ENCODE peak calls at places on chromosomes 1 and 21, in seven cellular contexts. One of them, this sample, is unnamed.

GRCh38 chr1:222798111-222798510 is 16.7 kb upstream of the DISP1 start:
- DNase-seq in heart left ventricle: no peak
- DNase-seq in RPMI8226: no peak
- DNase-seq in NCI-H1417: no peak
- DNase-seq in GM12892: no peak
- DNase-seq in GM23338: no peak
- DNase-seq in IMR-90: peak; percentile 79
- DNase-seq in this sample: no peak

GRCh38 chr21:44517175-44517899 is 22.7 kb downstream of the KRTAP10-1 start:
- DNase-seq in NCI-H1417: no peak
- DNase-seq in GM23338: peak; percentile 55
- DNase-seq in RPMI8226: peak; percentile 100
- DNase-seq in GM12892: no peak
- DNase-seq in heart left ventricle: peak; percentile 14
- DNase-seq in IMR-90: peak; percentile 29
- DNase-seq in this sample: peak; percentile 38

GRCh38 chr1:116019653-116020253 is 43.4 kb downstream of the SLC22A15 start:
- DNase-seq in GM23338: no peak
- DNase-seq in RPMI8226: no peak
- DNase-seq in GM12892: no peak
- DNase-seq in IMR-90: no peak
- DNase-seq in heart left ventricle: no peak
- DNase-seq in NCI-H1417: no peak
- DNase-seq in this sample: no peak

GRCh38 chr1:234911787-234912186 is 216.8 kb downstream of the TOMM20 start:
- DNase-seq in NCI-H1417: no peak
- DNase-seq in heart left ventricle: peak; percentile 51
- DNase-seq in RPMI8226: no peak
- DNase-seq in GM23338: peak; percentile 23
- DNase-seq in GM12892: no peak
- DNase-seq in IMR-90: no peak
- DNase-seq in this sample: no peak

GRCh38 chr1:43058545-43059360 is 100.1 kb upstream of the SLC2A1 start:
- DNase-seq in RPMI8226: peak; percentile 60
- DNase-seq in GM23338: peak; percentile 26
- DNase-seq in NCI-H1417: no peak
- DNase-seq in GM12892: no peak
- DNase-seq in heart left ventricle: no peak
- DNase-seq in IMR-90: peak; percentile 68
- DNase-seq in this sample: no peak

GRCh38 chr1:154410185-154410827 is 5.2 kb downstream of the IL6R start:
- DNase-seq in IMR-90: no peak
- DNase-seq in GM23338: no peak
- DNase-seq in heart left ventricle: no peak
- DNase-seq in NCI-H1417: no peak
- DNase-seq in RPMI8226: no peak
- DNase-seq in GM12892: no peak
- DNase-seq in this sample: peak; percentile 35

GRCh38 chr21:35563885-35564451 is 496.4 kb downstream of the SETD4 start:
- DNase-seq in GM12892: no peak
- DNase-seq in GM23338: no peak
- DNase-seq in IMR-90: peak; percentile 91
- DNase-seq in RPMI8226: no peak
- DNase-seq in heart left ventricle: peak; percentile 83
- DNase-seq in NCI-H1417: peak; percentile 94
- DNase-seq in this sample: no peak

GRCh38 chr1:32246888-32247273 is at the start of gene FAM167B:
- DNase-seq in heart left ventricle: peak; percentile 74
- DNase-seq in RPMI8226: no peak
- DNase-seq in IMR-90: peak; percentile 71
- DNase-seq in GM23338: no peak
- DNase-seq in GM12892: no peak
- DNase-seq in NCI-H1417: no peak
- DNase-seq in this sample: no peak

GRCh38 chr1:31523012-31523411 is 53.3 kb upstream of the TINAGL1 start:
- DNase-seq in IMR-90: no peak
- DNase-seq in heart left ventricle: no peak
- DNase-seq in GM23338: no peak
- DNase-seq in NCI-H1417: no peak
- DNase-seq in RPMI8226: no peak
- DNase-seq in GM12892: no peak
- DNase-seq in this sample: no peak

GRCh38 chr1:219415915-219416314 is 197.0 kb downstream of the ZC3H11B start:
- DNase-seq in GM12892: no peak
- DNase-seq in GM23338: no peak
- DNase-seq in NCI-H1417: no peak
- DNase-seq in heart left ventricle: no peak
- DNase-seq in RPMI8226: no peak
- DNase-seq in IMR-90: no peak
- DNase-seq in this sample: no peak

GRCh38 chr1:106768501-106768900 is 288.0 kb upstream of the PRMT6 start:
- DNase-seq in heart left ventricle: no peak
- DNase-seq in NCI-H1417: no peak
- DNase-seq in IMR-90: no peak
- DNase-seq in GM23338: no peak
- DNase-seq in RPMI8226: no peak
- DNase-seq in GM12892: no peak
- DNase-seq in this sample: no peak

GRCh38 chr1:104746994-104747393 is 997.3 kb downstream of the AMY1C start:
- DNase-seq in RPMI8226: no peak
- DNase-seq in heart left ventricle: no peak
- DNase-seq in GM23338: no peak
- DNase-seq in IMR-90: no peak
- DNase-seq in GM12892: no peak
- DNase-seq in NCI-H1417: no peak
- DNase-seq in this sample: no peak

GRCh38 chr1:246117066-246117791 is 389.9 kb downstream of the SMYD3 start:
- DNase-seq in RPMI8226: peak; percentile 70
- DNase-seq in heart left ventricle: no peak
- DNase-seq in IMR-90: peak; percentile 64
- DNase-seq in GM23338: peak; percentile 72
- DNase-seq in GM12892: peak; percentile 8
- DNase-seq in NCI-H1417: no peak
- DNase-seq in this sample: no peak

GRCh38 chr1:197915797-197916686 is 1.1 kb upstream of the LHX9 start:
- DNase-seq in heart left ventricle: peak; percentile 64
- DNase-seq in IMR-90: peak; percentile 61
- DNase-seq in GM23338: peak; percentile 95
- DNase-seq in GM12892: no peak
- DNase-seq in NCI-H1417: peak; percentile 41
- DNase-seq in RPMI8226: peak; percentile 26
- DNase-seq in this sample: peak; percentile 58

GRCh38 chr21:45505416-45506021 is 36.7 kb downstream of the SLC19A1 start:
- DNase-seq in IMR-90: no peak
- DNase-seq in heart left ventricle: peak; percentile 23
- DNase-seq in GM12892: no peak
- DNase-seq in RPMI8226: peak; percentile 94
- DNase-seq in NCI-H1417: no peak
- DNase-seq in GM23338: no peak
- DNase-seq in this sample: peak; percentile 52

GRCh38 chr1:225899044-225899925 is 10.3 kb upstream of the LEFTY1 start:
- DNase-seq in IMR-90: no peak
- DNase-seq in heart left ventricle: no peak
- DNase-seq in GM12892: no peak
- DNase-seq in RPMI8226: peak; percentile 50
- DNase-seq in NCI-H1417: no peak
- DNase-seq in GM23338: peak; percentile 95
- DNase-seq in this sample: no peak